ENCODE peak calls at places on chromosomes 5 and 9, in seven cellular contexts. One of them, this sample, is unnamed.

GRCh38 chr5:172840077-172840777 is 6.2 kb downstream of the ERGIC1 start:
- DNase-seq in NCI-H1092: no peak
- DNase-seq in AG08396: no peak
- DNase-seq in head of caudate nucleus: no peak
- DNase-seq in uterus: no peak
- DNase-seq in Ammon's horn: no peak
- DNase-seq in HFF-Myc: no peak
- DNase-seq in this sample: no peak

GRCh38 chr5:138601444-138601843 is 26.2 kb upstream of the HSPA9 start:
- DNase-seq in HFF-Myc: peak
- DNase-seq in NCI-H1092: no peak
- DNase-seq in head of caudate nucleus: no peak
- DNase-seq in uterus: no peak
- DNase-seq in Ammon's horn: peak
- DNase-seq in AG08396: peak
- DNase-seq in this sample: no peak

GRCh38 chr5:27702339-27702820 is 664.0 kb upstream of the CDH9 start:
- DNase-seq in head of caudate nucleus: no peak
- DNase-seq in AG08396: no peak
- DNase-seq in Ammon's horn: no peak
- DNase-seq in uterus: no peak
- DNase-seq in NCI-H1092: no peak
- DNase-seq in HFF-Myc: no peak
- DNase-seq in this sample: no peak

GRCh38 chr5:37043693-37044092 is 167.1 kb downstream of the NIPBL start:
- DNase-seq in head of caudate nucleus: peak
- DNase-seq in AG08396: no peak
- DNase-seq in NCI-H1092: no peak
- DNase-seq in HFF-Myc: no peak
- DNase-seq in Ammon's horn: peak
- DNase-seq in uterus: no peak
- DNase-seq in this sample: no peak

GRCh38 chr5:38297830-38298608 is 39.7 kb downstream of the EGFLAM start:
- DNase-seq in head of caudate nucleus: no peak
- DNase-seq in uterus: peak
- DNase-seq in Ammon's horn: no peak
- DNase-seq in HFF-Myc: no peak
- DNase-seq in NCI-H1092: no peak
- DNase-seq in AG08396: no peak
- DNase-seq in this sample: no peak

GRCh38 chr5:120767171-120767820 is 303.2 kb downstream of the PRR16 start:
- DNase-seq in AG08396: no peak
- DNase-seq in head of caudate nucleus: no peak
- DNase-seq in Ammon's horn: no peak
- DNase-seq in HFF-Myc: no peak
- DNase-seq in NCI-H1092: no peak
- DNase-seq in uterus: no peak
- DNase-seq in this sample: no peak

GRCh38 chr5:40224421-40224820 is 455.3 kb upstream of the PTGER4 start:
- DNase-seq in NCI-H1092: no peak
- DNase-seq in uterus: no peak
- DNase-seq in HFF-Myc: no peak
- DNase-seq in Ammon's horn: no peak
- DNase-seq in head of caudate nucleus: no peak
- DNase-seq in AG08396: no peak
- DNase-seq in this sample: no peak

GRCh38 chr5:150137168-150137957 is 18.3 kb downstream of the PDGFRB start:
- DNase-seq in head of caudate nucleus: no peak
- DNase-seq in AG08396: peak
- DNase-seq in uterus: no peak
- DNase-seq in HFF-Myc: no peak
- DNase-seq in NCI-H1092: no peak
- DNase-seq in Ammon's horn: no peak
- DNase-seq in this sample: no peak

GRCh38 chr9:98132806-98133631 is 14.0 kb upstream of the TRIM14 start:
- DNase-seq in head of caudate nucleus: no peak
- DNase-seq in Ammon's horn: no peak
- DNase-seq in AG08396: no peak
- DNase-seq in uterus: no peak
- DNase-seq in NCI-H1092: peak
- DNase-seq in HFF-Myc: no peak
- DNase-seq in this sample: no peak

GRCh38 chr9:91426123-91426745 is 2.6 kb upstream of the NFIL3 start:
- DNase-seq in uterus: no peak
- DNase-seq in HFF-Myc: no peak
- DNase-seq in NCI-H1092: no peak
- DNase-seq in AG08396: peak
- DNase-seq in head of caudate nucleus: no peak
- DNase-seq in Ammon's horn: peak
- DNase-seq in this sample: peak

GRCh38 chr5:95543017-95543705 is 11.6 kb downstream of the SKIC3 start:
- DNase-seq in uterus: no peak
- DNase-seq in Ammon's horn: no peak
- DNase-seq in HFF-Myc: no peak
- DNase-seq in head of caudate nucleus: no peak
- DNase-seq in AG08396: no peak
- DNase-seq in NCI-H1092: peak
- DNase-seq in this sample: no peak